ENCODE peak calls at places on chromosome 5, in five cellular contexts. F, U, W, T and J are unnamed samples.

GRCh38 chr5:116291271-116291670 is 206.4 kb downstream of the COMMD10 start:
- DNase-seq in F (no peak), U (no peak), W (no peak), T (no peak), J (no peak)

GRCh38 chr5:135466178-135467050 is 14.3 kb upstream of the TIFAB start:
- DNase-seq in F (peak), U (peak), W (peak), T (peak), J (peak)

GRCh38 chr5:14299666-14300065 is 156.5 kb downstream of the TRIO start:
- DNase-seq in F (no peak), U (no peak), W (no peak), T (no peak), J (no peak)

GRCh38 chr5:153360860-153361259 is 129.6 kb upstream of the GRIA1 start:
- DNase-seq in F (no peak), U (no peak), W (no peak), T (no peak), J (no peak)

GRCh38 chr5:160843240-160843639 is 8.8 kb downstream of the ATP10B start:
- DNase-seq in F (no peak), U (no peak), W (no peak), T (no peak), J (no peak)

GRCh38 chr5:140242099-140242498 is 60.8 kb downstream of the PFDN1 start:
- DNase-seq in F (no peak), U (no peak), W (no peak), T (no peak), J (no peak)

GRCh38 chr5:137431051-137431450 is 68.1 kb downstream of the SPOCK1 start:
- DNase-seq in F (no peak), U (no peak), W (peak), T (no peak), J (no peak)

GRCh38 chr5:42423285-42424152 is at the start of gene GHR:
- DNase-seq in F (peak), U (peak), W (peak), T (peak), J (peak)

GRCh38 chr5:144187699-144188294 is 17.1 kb downstream of the KCTD16 start:
- DNase-seq in F (peak), U (peak), W (peak), T (peak), J (peak)

GRCh38 chr5:57779383-57780223 is 297.0 kb upstream of the ACTBL2 start:
- DNase-seq in F (peak), U (no peak), W (peak), T (peak), J (no peak)

GRCh38 chr5:94157704-94158608 is 416.6 kb upstream of the POU5F2 start:
- DNase-seq in F (no peak), U (no peak), W (no peak), T (no peak), J (no peak)

GRCh38 chr5:39755986-39756385 is 331.2 kb upstream of the DAB2 start:
- DNase-seq in F (peak), U (no peak), W (no peak), T (peak), J (no peak)

GRCh38 chr5:135977375-135977928 is 22.7 kb upstream of the LECT2 start:
- DNase-seq in F (peak), U (no peak), W (peak), T (peak), J (peak)

GRCh38 chr5:176662371-176663333 is 15.4 kb downstream of the TSPAN17 start:
- DNase-seq in F (no peak), U (no peak), W (no peak), T (no peak), J (no peak)

GRCh38 chr5:17918373-17919104 is 284.3 kb downstream of the TAF11L14 start:
- DNase-seq in F (no peak), U (no peak), W (no peak), T (no peak), J (no peak)

GRCh38 chr5:178433273-178433775 is 156.9 kb downstream of the COL23A1 start:
- DNase-seq in F (no peak), U (no peak), W (no peak), T (no peak), J (no peak)

GRCh38 chr5:132009706-132010405 is 1.6 kb downstream of the ACSL6 start:
- DNase-seq in F (no peak), U (no peak), W (no peak), T (no peak), J (peak)

GRCh38 chr5:177370488-177371119 is 12.9 kb downstream of the RGS14 start:
- DNase-seq in F (peak), U (no peak), W (peak), T (peak), J (peak)

GRCh38 chr5:95817430-95817829 is 5.1 kb downstream of the GLRX start:
- DNase-seq in F (no peak), U (no peak), W (peak), T (no peak), J (peak)

GRCh38 chr5:96427823-96428222 is 5.2 kb downstream of the PCSK1 start:
- DNase-seq in F (no peak), U (no peak), W (peak), T (no peak), J (no peak)

GRCh38 chr5:23631283-23632045 is 124.1 kb downstream of the PRDM9 start:
- DNase-seq in F (peak), U (no peak), W (no peak), T (peak), J (no peak)

GRCh38 chr5:132814441-132815294 is 1.6 kb downstream of the SOWAHA start:
- DNase-seq in F (no peak), U (no peak), W (peak), T (no peak), J (no peak)

GRCh38 chr5:144207875-144208444 is 37.3 kb downstream of the KCTD16 start:
- DNase-seq in F (no peak), U (no peak), W (peak), T (no peak), J (no peak)